ENCODE peak calls at places on chromosomes 7 and 10, in eight cellular contexts. One of them, this sample, is unnamed.

GRCh38 chr7:17474724-17475344 is 176.4 kb downstream of the AHR start:
- DNase-seq in amygdala: no peak
- DNase-seq in upper lobe of right lung: no peak
- DNase-seq in fibroblast of lung: no peak
- DNase-seq in caudate nucleus: no peak
- DNase-seq in stimulated activated CD8-positive, alpha-beta memory T cell treated with anti-CD3 and anti-CD28 coated beads, Interleukin-4, amount 100 ng/mL, for 1 hour: no peak
- DNase-seq in NCI-H2029: no peak
- DNase-seq in NCI-H1930: no peak
- DNase-seq in this sample: no peak

GRCh38 chr10:80598084-80598798 is 60.5 kb downstream of the SH2D4B start:
- DNase-seq in amygdala: no peak
- DNase-seq in upper lobe of right lung: no peak
- DNase-seq in fibroblast of lung: no peak
- DNase-seq in caudate nucleus: no peak
- DNase-seq in stimulated activated CD8-positive, alpha-beta memory T cell treated with anti-CD3 and anti-CD28 coated beads, Interleukin-4, amount 100 ng/mL, for 1 hour: no peak
- DNase-seq in NCI-H2029: no peak
- DNase-seq in NCI-H1930: no peak
- DNase-seq in this sample: no peak

GRCh38 chr10:34890931-34891330 is 75.8 kb upstream of the PARD3 start:
- DNase-seq in amygdala: no peak
- DNase-seq in upper lobe of right lung: no peak
- DNase-seq in fibroblast of lung: no peak
- DNase-seq in caudate nucleus: no peak
- DNase-seq in stimulated activated CD8-positive, alpha-beta memory T cell treated with anti-CD3 and anti-CD28 coated beads, Interleukin-4, amount 100 ng/mL, for 1 hour: no peak
- DNase-seq in NCI-H2029: no peak
- DNase-seq in NCI-H1930: no peak
- DNase-seq in this sample: no peak

GRCh38 chr7:54687518-54688212 is 71.3 kb downstream of the SEC61G start:
- DNase-seq in amygdala: no peak
- DNase-seq in upper lobe of right lung: no peak
- DNase-seq in fibroblast of lung: no peak
- DNase-seq in caudate nucleus: no peak
- DNase-seq in stimulated activated CD8-positive, alpha-beta memory T cell treated with anti-CD3 and anti-CD28 coated beads, Interleukin-4, amount 100 ng/mL, for 1 hour: no peak
- DNase-seq in NCI-H2029: no peak
- DNase-seq in NCI-H1930: no peak
- DNase-seq in this sample: no peak

GRCh38 chr10:47361293-47361692 is 13.1 kb downstream of the RBP3 start:
- DNase-seq in amygdala: no peak
- DNase-seq in upper lobe of right lung: no peak
- DNase-seq in fibroblast of lung: peak; percentile 7
- DNase-seq in caudate nucleus: no peak
- DNase-seq in stimulated activated CD8-positive, alpha-beta memory T cell treated with anti-CD3 and anti-CD28 coated beads, Interleukin-4, amount 100 ng/mL, for 1 hour: no peak
- DNase-seq in NCI-H2029: no peak
- DNase-seq in NCI-H1930: no peak
- DNase-seq in this sample: no peak

GRCh38 chr10:48333856-48334255 is 27.4 kb downstream of the MAPK8 start:
- DNase-seq in amygdala: no peak
- DNase-seq in upper lobe of right lung: no peak
- DNase-seq in fibroblast of lung: peak; percentile 29
- DNase-seq in caudate nucleus: no peak
- DNase-seq in stimulated activated CD8-positive, alpha-beta memory T cell treated with anti-CD3 and anti-CD28 coated beads, Interleukin-4, amount 100 ng/mL, for 1 hour: no peak
- DNase-seq in NCI-H2029: no peak
- DNase-seq in NCI-H1930: no peak
- DNase-seq in this sample: no peak

GRCh38 chr10:96339956-96340904 is 18.6 kb downstream of the OPALIN start:
- DNase-seq in amygdala: no peak
- DNase-seq in upper lobe of right lung: no peak
- DNase-seq in fibroblast of lung: peak; percentile 50
- DNase-seq in caudate nucleus: peak; percentile 44
- DNase-seq in stimulated activated CD8-positive, alpha-beta memory T cell treated with anti-CD3 and anti-CD28 coated beads, Interleukin-4, amount 100 ng/mL, for 1 hour: no peak
- DNase-seq in NCI-H2029: peak; percentile 20
- DNase-seq in NCI-H1930: peak; percentile 10
- DNase-seq in this sample: peak; percentile 32

GRCh38 chr7:140055833-140056232 is 6.9 kb downstream of the PARP12 start:
- DNase-seq in amygdala: no peak
- DNase-seq in upper lobe of right lung: no peak
- DNase-seq in fibroblast of lung: no peak
- DNase-seq in caudate nucleus: no peak
- DNase-seq in stimulated activated CD8-positive, alpha-beta memory T cell treated with anti-CD3 and anti-CD28 coated beads, Interleukin-4, amount 100 ng/mL, for 1 hour: no peak
- DNase-seq in NCI-H2029: no peak
- DNase-seq in NCI-H1930: no peak
- DNase-seq in this sample: no peak

GRCh38 chr7:127833641-127834040 is 181.6 kb downstream of the SND1 start:
- DNase-seq in amygdala: no peak
- DNase-seq in upper lobe of right lung: no peak
- DNase-seq in fibroblast of lung: no peak
- DNase-seq in caudate nucleus: no peak
- DNase-seq in stimulated activated CD8-positive, alpha-beta memory T cell treated with anti-CD3 and anti-CD28 coated beads, Interleukin-4, amount 100 ng/mL, for 1 hour: no peak
- DNase-seq in NCI-H2029: no peak
- DNase-seq in NCI-H1930: no peak
- DNase-seq in this sample: no peak

GRCh38 chr7:2241580-2242540 is at the start of the genes MRM2 and NUDT1:
- DNase-seq in amygdala: peak; percentile 31
- DNase-seq in upper lobe of right lung: peak; percentile 92
- DNase-seq in fibroblast of lung: peak; percentile 68
- DNase-seq in caudate nucleus: peak; percentile 49
- DNase-seq in stimulated activated CD8-positive, alpha-beta memory T cell treated with anti-CD3 and anti-CD28 coated beads, Interleukin-4, amount 100 ng/mL, for 1 hour: peak; percentile 40
- DNase-seq in NCI-H2029: peak; percentile 58
- DNase-seq in NCI-H1930: peak; percentile 75
- DNase-seq in this sample: no peak

GRCh38 chr7:144941127-144941526 is 105.3 kb upstream of the TPK1 start:
- DNase-seq in amygdala: no peak
- DNase-seq in upper lobe of right lung: no peak
- DNase-seq in fibroblast of lung: no peak
- DNase-seq in caudate nucleus: no peak
- DNase-seq in stimulated activated CD8-positive, alpha-beta memory T cell treated with anti-CD3 and anti-CD28 coated beads, Interleukin-4, amount 100 ng/mL, for 1 hour: no peak
- DNase-seq in NCI-H2029: no peak
- DNase-seq in NCI-H1930: no peak
- DNase-seq in this sample: no peak

GRCh38 chr7:33212144-33212543 is 82.8 kb downstream of the BBS9 start:
- DNase-seq in amygdala: no peak
- DNase-seq in upper lobe of right lung: no peak
- DNase-seq in fibroblast of lung: no peak
- DNase-seq in caudate nucleus: no peak
- DNase-seq in stimulated activated CD8-positive, alpha-beta memory T cell treated with anti-CD3 and anti-CD28 coated beads, Interleukin-4, amount 100 ng/mL, for 1 hour: no peak
- DNase-seq in NCI-H2029: no peak
- DNase-seq in NCI-H1930: no peak
- DNase-seq in this sample: no peak

GRCh38 chr7:40306596-40306995 is 171.8 kb downstream of the SUGCT start:
- DNase-seq in amygdala: no peak
- DNase-seq in upper lobe of right lung: no peak
- DNase-seq in fibroblast of lung: peak; percentile 81
- DNase-seq in caudate nucleus: no peak
- DNase-seq in stimulated activated CD8-positive, alpha-beta memory T cell treated with anti-CD3 and anti-CD28 coated beads, Interleukin-4, amount 100 ng/mL, for 1 hour: no peak
- DNase-seq in NCI-H2029: no peak
- DNase-seq in NCI-H1930: no peak
- DNase-seq in this sample: no peak

GRCh38 chr10:26799342-26799741 is 61.4 kb downstream of the ABI1 start:
- DNase-seq in amygdala: no peak
- DNase-seq in upper lobe of right lung: no peak
- DNase-seq in fibroblast of lung: no peak
- DNase-seq in caudate nucleus: no peak
- DNase-seq in stimulated activated CD8-positive, alpha-beta memory T cell treated with anti-CD3 and anti-CD28 coated beads, Interleukin-4, amount 100 ng/mL, for 1 hour: no peak
- DNase-seq in NCI-H2029: peak; percentile 20
- DNase-seq in NCI-H1930: no peak
- DNase-seq in this sample: no peak

GRCh38 chr10:130647341-130647740 is 511.1 kb downstream of the GLRX3 start:
- DNase-seq in amygdala: no peak
- DNase-seq in upper lobe of right lung: no peak
- DNase-seq in fibroblast of lung: no peak
- DNase-seq in caudate nucleus: no peak
- DNase-seq in stimulated activated CD8-positive, alpha-beta memory T cell treated with anti-CD3 and anti-CD28 coated beads, Interleukin-4, amount 100 ng/mL, for 1 hour: no peak
- DNase-seq in NCI-H2029: no peak
- DNase-seq in NCI-H1930: no peak
- DNase-seq in this sample: no peak

GRCh38 chr10:19518632-19519031 is 297.6 kb upstream of the PLXDC2 start:
- DNase-seq in amygdala: no peak
- DNase-seq in upper lobe of right lung: no peak
- DNase-seq in fibroblast of lung: no peak
- DNase-seq in caudate nucleus: no peak
- DNase-seq in stimulated activated CD8-positive, alpha-beta memory T cell treated with anti-CD3 and anti-CD28 coated beads, Interleukin-4, amount 100 ng/mL, for 1 hour: no peak
- DNase-seq in NCI-H2029: no peak
- DNase-seq in NCI-H1930: no peak
- DNase-seq in this sample: no peak

GRCh38 chr10:104337985-104338735 is at the start of gene ITPRIP:
- DNase-seq in amygdala: no peak
- DNase-seq in upper lobe of right lung: peak; percentile 89
- DNase-seq in fibroblast of lung: peak; percentile 90
- DNase-seq in caudate nucleus: no peak
- DNase-seq in stimulated activated CD8-positive, alpha-beta memory T cell treated with anti-CD3 and anti-CD28 coated beads, Interleukin-4, amount 100 ng/mL, for 1 hour: no peak
- DNase-seq in NCI-H2029: no peak
- DNase-seq in NCI-H1930: no peak
- DNase-seq in this sample: no peak